ENCODE peak calls at places on chromosome 21, in eight cellular contexts. D is stomach; Z is COLO829; T is renal cortical epithelial cell; J is C1 segment of cervical spinal cord; V is activated naive CD8-positive, alpha-beta T cell treated with anti-CD3 and anti-CD28 coated beads for 36 hours; Y is NAMALWA; Q is tibial nerve. L is an unnamed sample.

GRCh38 chr21:28769683-28770082 is 223.0 kb downstream of the LTN1 start:
- DNase-seq in T (peak), J (no peak), Q (no peak), Y (no peak), D (no peak), Z (peak), V (no peak), L (peak)

GRCh38 chr21:28771790-28772501 is 220.7 kb downstream of the LTN1 start:
- DNase-seq in J (no peak), Y (no peak), T (peak), D (no peak), V (no peak), Q (no peak), Z (no peak), L (no peak)

GRCh38 chr21:19218163-19218562 is 814.6 kb upstream of the TMPRSS15 start:
- DNase-seq in T (no peak), Z (no peak), D (no peak), J (no peak), Q (no peak), V (no peak), Y (no peak), L (no peak)

GRCh38 chr21:46110499-46111192 is 12.7 kb downstream of the COL6A2 start:
- DNase-seq in J (no peak), D (peak), V (no peak), T (no peak), Y (no peak), Z (no peak), Q (peak), L (no peak)

GRCh38 chr21:42086969-42087368 is 15.9 kb downstream of the UMODL1 start:
- DNase-seq in D (no peak), Z (no peak), J (no peak), T (no peak), V (no peak), Q (no peak), Y (peak), L (no peak)

GRCh38 chr21:42343556-42343955 is 7.2 kb downstream of the TFF2 start:
- DNase-seq in D (no peak), Q (no peak), T (no peak), Y (no peak), V (no peak), Z (no peak), J (no peak), L (no peak)

GRCh38 chr21:37257526-37257966 is 9.6 kb downstream of the VPS26C start:
- DNase-seq in Z (no peak), D (no peak), J (no peak), V (peak), T (peak), Q (no peak), Y (no peak), L (no peak)

GRCh38 chr21:46136739-46137349 is 18.5 kb downstream of the FTCD start:
- DNase-seq in D (no peak), Z (no peak), T (no peak), J (no peak), V (no peak), Y (no peak), Q (no peak), L (no peak)

GRCh38 chr21:36863260-36863659 is 103.2 kb downstream of the HLCS start:
- DNase-seq in Z (no peak), D (no peak), Y (no peak), Q (no peak), J (no peak), T (no peak), V (no peak), L (no peak)

GRCh38 chr21:36479415-36480402 is at the start of gene CLDN14:
- DNase-seq in Q (no peak), J (no peak), Z (no peak), T (no peak), V (no peak), D (peak), Y (no peak), L (no peak)

GRCh38 chr21:27077501-27077900 is 110.6 kb upstream of the ADAMTS5 start:
- DNase-seq in Z (no peak), Y (no peak), J (no peak), D (no peak), V (no peak), Q (no peak), T (no peak), L (peak)

GRCh38 chr21:30831194-30831765 is 1.7 kb upstream of the KRTAP7-1 start:
- DNase-seq in V (peak), Y (peak), Z (no peak), T (no peak), Q (no peak), J (no peak), D (no peak), L (peak)

GRCh38 chr21:40658237-40658636 is 188.7 kb downstream of the DSCAM start:
- DNase-seq in Q (no peak), Z (no peak), V (no peak), Y (no peak), J (no peak), T (no peak), D (no peak), L (no peak)

GRCh38 chr21:36825683-36826082 is 126.8 kb downstream of the SIM2 start:
- DNase-seq in Z (no peak), Y (peak), T (no peak), J (no peak), V (no peak), D (no peak), Q (no peak), L (no peak)

GRCh38 chr21:45116066-45116465 is 41.7 kb downstream of the ADARB1 start:
- DNase-seq in V (no peak), T (no peak), Y (no peak), D (no peak), J (no peak), Z (no peak), Q (no peak), L (no peak)

GRCh38 chr21:42685036-42685435 is 31.6 kb downstream of the PDE9A start:
- DNase-seq in J (no peak), T (no peak), Z (no peak), V (peak), Y (no peak), D (no peak), Q (no peak), L (no peak)

GRCh38 chr21:31580866-31581276 is 78.6 kb upstream of the SOD1 start:
- DNase-seq in J (peak), V (peak), Z (peak), Y (peak), D (peak), Q (peak), T (peak), L (peak)

GRCh38 chr21:43611598-43612369 is 47.5 kb downstream of the HSF2BP start:
- DNase-seq in Q (peak), V (peak), T (peak), Z (peak), J (no peak), D (peak), Y (peak), L (peak)

GRCh38 chr21:26814374-26814773 is 30.8 kb downstream of the ADAMTS1 start:
- DNase-seq in J (no peak), Z (no peak), Q (no peak), Y (no peak), T (no peak), V (no peak), D (no peak), L (no peak)

GRCh38 chr21:41369105-41369914 is 7.5 kb downstream of the MX2 start:
- DNase-seq in D (no peak), Y (peak), V (peak), Q (peak), Z (no peak), J (no peak), T (no peak), L (no peak)

GRCh38 chr21:41605178-41605933 is 97.4 kb upstream of the TMPRSS2 start:
- DNase-seq in D (peak), J (no peak), Y (no peak), T (no peak), Q (no peak), Z (no peak), V (no peak), L (no peak)

GRCh38 chr21:38913120-38913975 is 107.6 kb downstream of the ETS2 start:
- DNase-seq in Y (peak), T (peak), Z (peak), Q (peak), J (no peak), V (no peak), D (peak), L (no peak)

GRCh38 chr21:36990508-36991205 is 15.8 kb upstream of the RIPPLY3 start:
- DNase-seq in J (no peak), Y (no peak), Q (no peak), Z (no peak), T (no peak), V (no peak), D (no peak), L (no peak)

GRCh38 chr21:45220106-45220505 is 67.6 kb downstream of the POFUT2 start:
- DNase-seq in Q (peak), Z (no peak), Y (no peak), D (no peak), T (no peak), J (no peak), V (no peak), L (peak)

GRCh38 chr21:16633851-16634521 is 878.9 kb upstream of the CXADR start:
- DNase-seq in D (no peak), J (no peak), Z (no peak), V (no peak), Y (no peak), T (no peak), Q (peak), L (no peak)

GRCh38 chr21:35427320-35428040 is 378.4 kb upstream of the RUNX1 start:
- DNase-seq in Z (no peak), J (no peak), D (no peak), Y (no peak), Q (peak), T (no peak), V (no peak), L (no peak)

L was measured in SK-MEL-5.